ENCODE peak calls at places on chromosomes 13 and 19, in seven cellular contexts. C, J, L, T, O, D and R are unnamed samples.

GRCh38 chr13:30932481-30933333 is at the start of gene TEX26:
- DNase-seq in T (peak; percentile 81), O (no peak), J (no peak), C (no peak), L (peak; percentile 60), D (peak; percentile 10), R (no peak)

GRCh38 chr19:47704024-47704423 is 9.2 kb upstream of the EHD2 start:
- DNase-seq in C (no peak), L (no peak), D (no peak), O (no peak), J (no peak), T (no peak), R (no peak)

GRCh38 chr19:47253467-47253881 is 2.9 kb upstream of the CCDC9 start:
- DNase-seq in O (no peak), D (no peak), J (no peak), C (peak; percentile 12), L (no peak), T (no peak), R (no peak)

GRCh38 chr19:11887247-11887617 is 350 bp upstream of the ZNF69 start:
- DNase-seq in C (no peak), L (no peak), D (peak; percentile 1), O (no peak), T (no peak), J (no peak), R (no peak)

GRCh38 chr13:32426981-32427851 is 714 bp downstream of the N4BP2L1 start:
- DNase-seq in D (peak; percentile 31), C (no peak), J (peak; percentile 27), O (no peak), T (peak; percentile 69), L (peak; percentile 51), R (peak; percentile 85)

GRCh38 chr19:44050740-44051653 is 839 bp upstream of the ZNF223 start:
- DNase-seq in D (peak; percentile 11), T (no peak), O (no peak), J (peak; percentile 62), L (no peak), C (no peak), R (no peak)

GRCh38 chr13:61685683-61686013 is 270.0 kb upstream of the PCDH20 start:
- DNase-seq in J (peak; percentile 13), L (peak; percentile 61), C (no peak), O (no peak), T (peak; percentile 16), D (peak; percentile 18), R (no peak)

GRCh38 chr13:65917731-65918130 is 1312.4 kb downstream of the PCDH9 start:
- DNase-seq in O (no peak), T (no peak), C (no peak), L (no peak), D (no peak), J (no peak), R (no peak)

GRCh38 chr13:114113961-114114360 is 18.5 kb downstream of the RASA3 start:
- DNase-seq in C (no peak), J (no peak), D (no peak), L (no peak), O (peak; percentile 26), T (no peak), R (no peak)

GRCh38 chr19:20333508-20333907 is 166.5 kb downstream of the ZNF486 start:
- DNase-seq in T (no peak), D (no peak), C (no peak), O (no peak), J (no peak), L (no peak), R (no peak)

GRCh38 chr19:38386300-38386967 is 1.4 kb downstream of the GGN start:
- DNase-seq in J (no peak), L (no peak), O (no peak), C (no peak), D (no peak), T (no peak), R (no peak)